ENCODE peak calls at places on chromosomes 1 and 21, in six cellular contexts. E, Q, D, O, B and L are unnamed samples.

GRCh38 chr1:204286841-204287387 is 72.8 kb downstream of the PLEKHA6 start:
- DNase-seq in Q (peak; percentile 58), D (no peak), O (peak; percentile 40), E (peak; percentile 52), B (peak; percentile 55), L (no peak)

GRCh38 chr1:1332774-1333480 is 1.8 kb downstream of the TAS1R3 start:
- DNase-seq in Q (no peak), D (no peak), O (no peak), B (no peak), E (no peak), L (no peak)

GRCh38 chr1:74733616-74734484 is 898 bp downstream of the TYW3 start:
- DNase-seq in D (peak; percentile 81), Q (peak; percentile 74), B (peak; percentile 29), E (peak; percentile 36), O (peak; percentile 42), L (peak; percentile 43)

GRCh38 chr1:96364576-96364975 is 357.0 kb upstream of the PTBP2 start:
- DNase-seq in Q (peak; percentile 73), D (no peak), B (no peak), E (no peak), O (no peak), L (no peak)

GRCh38 chr1:232137066-232137465 is 492.9 kb downstream of the SIPA1L2 start:
- DNase-seq in D (no peak), B (no peak), Q (no peak), E (no peak), O (no peak), L (no peak)

GRCh38 chr1:230807029-230807428 is 59.8 kb downstream of the CAPN9 start:
- DNase-seq in O (no peak), D (no peak), B (peak; percentile 50), Q (no peak), E (no peak), L (no peak)

GRCh38 chr1:151384584-151384983 is 12.1 kb upstream of the SELENBP1 start:
- DNase-seq in Q (no peak), B (no peak), O (no peak), D (no peak), E (no peak), L (no peak)

GRCh38 chr1:41850029-41850428 is 68.7 kb downstream of the HIVEP3 start:
- DNase-seq in B (no peak), E (peak; percentile 34), D (no peak), Q (no peak), O (no peak), L (no peak)

GRCh38 chr1:107883562-107883961 is 81.4 kb downstream of the VAV3 start:
- DNase-seq in D (peak; percentile 25), O (no peak), B (peak; percentile 8), E (no peak), Q (no peak), L (no peak)

GRCh38 chr1:218867941-218868656 is 305.6 kb upstream of the LYPLAL1 start:
- DNase-seq in E (no peak), Q (no peak), O (no peak), D (no peak), B (no peak), L (no peak)

GRCh38 chr1:206583461-206584264 is 28.6 kb downstream of the EIF2D start:
- DNase-seq in B (peak; percentile 56), E (peak; percentile 52), O (peak; percentile 79), Q (peak; percentile 73), D (peak; percentile 84), L (no peak)

GRCh38 chr21:17527240-17527639 is 14.4 kb downstream of the CXADR start:
- DNase-seq in O (peak; percentile 22), B (no peak), D (peak; percentile 78), E (no peak), Q (peak; percentile 48), L (no peak)

GRCh38 chr1:32464716-32465540 is at the start of gene ZBTB8B:
- DNase-seq in D (peak; percentile 63), Q (peak; percentile 43), B (peak; percentile 99), E (peak; percentile 93), O (peak; percentile 96), L (peak; percentile 26)

GRCh38 chr1:92291372-92291999 is 7.3 kb downstream of the GLMN start:
- DNase-seq in B (peak; percentile 43), Q (peak; percentile 72), E (peak; percentile 25), O (peak; percentile 20), D (peak; percentile 79), L (no peak)

GRCh38 chr1:247077768-247078314 is 770 bp downstream of the ZNF670 start:
- DNase-seq in D (no peak), E (no peak), B (no peak), Q (peak; percentile 13), O (no peak), L (no peak)

GRCh38 chr1:161958425-161958824 is 65.2 kb downstream of the OLFML2B start:
- DNase-seq in D (no peak), Q (no peak), O (no peak), B (no peak), E (no peak), L (no peak)

GRCh38 chr1:54940027-54940426 is 40.4 kb upstream of the TMEM61 start:
- DNase-seq in B (no peak), Q (peak; percentile 23), E (no peak), O (no peak), D (peak; percentile 53), L (no peak)

GRCh38 chr1:180912801-180913616 is at the start of gene KIAA1614:
- DNase-seq in O (peak; percentile 43), B (no peak), E (no peak), D (peak; percentile 53), Q (peak; percentile 45), L (peak; percentile 9)

GRCh38 chr1:55214903-55215193 is 316 bp downstream of the USP24 start:
- DNase-seq in B (no peak), D (peak; percentile 61), Q (peak; percentile 57), O (no peak), E (no peak), L (no peak)

GRCh38 chr1:235941852-235942624 is 75.3 kb upstream of the LYST start:
- DNase-seq in E (no peak), O (no peak), D (no peak), B (no peak), Q (peak; percentile 93), L (no peak)

GRCh38 chr21:42992943-42993712 is 18.8 kb downstream of the PKNOX1 start:
- DNase-seq in E (no peak), B (no peak), Q (no peak), D (peak; percentile 39), O (no peak), L (no peak)

GRCh38 chr1:158685068-158685467 is 1.4 kb downstream of the SPTA1 start:
- DNase-seq in B (no peak), O (no peak), E (no peak), Q (no peak), D (no peak), L (no peak)

GRCh38 chr1:203835476-203835875 is 25.9 kb upstream of the SNRPE start:
- DNase-seq in D (no peak), E (no peak), O (no peak), B (no peak), Q (no peak), L (no peak)

GRCh38 chr1:218330043-218330623 is 15.0 kb upstream of the TGFB2 start:
- DNase-seq in B (peak; percentile 19), D (peak; percentile 74), O (peak; percentile 57), Q (peak; percentile 55), E (no peak), L (no peak)

GRCh38 chr1:202684716-202685115 is 25.5 kb downstream of the SYT2 start:
- DNase-seq in E (no peak), O (no peak), Q (no peak), B (peak; percentile 9), D (no peak), L (no peak)

GRCh38 chr1:87869563-87869962 is 540.9 kb downstream of the LMO4 start:
- DNase-seq in B (no peak), E (no peak), Q (peak; percentile 77), O (peak; percentile 9), D (peak; percentile 13), L (peak; percentile 53)

GRCh38 chr1:237482777-237483176 is 407.9 kb downstream of the ZP4 start:
- DNase-seq in D (no peak), Q (no peak), E (no peak), B (no peak), O (no peak), L (no peak)

GRCh38 chr1:244833734-244834595 is 1.5 kb upstream of the COX20 start:
- DNase-seq in E (peak; percentile 58), O (peak; percentile 54), D (peak; percentile 82), Q (peak; percentile 81), B (peak; percentile 69), L (peak; percentile 25)

GRCh38 chr21:45199201-45199600 is 88.5 kb downstream of the POFUT2 start:
- DNase-seq in O (no peak), Q (no peak), D (no peak), B (no peak), E (no peak), L (no peak)

GRCh38 chr21:43341349-43342163 is 85.4 kb downstream of the SIK1 start:
- DNase-seq in D (no peak), E (no peak), Q (peak; percentile 67), O (no peak), B (no peak), L (no peak)

GRCh38 chr1:25898223-25899015 is 7.8 kb downstream of the STMN1 start:
- DNase-seq in D (no peak), O (no peak), B (no peak), Q (no peak), E (peak; percentile 19), L (no peak)

GRCh38 chr1:150516616-150517015 is 1.1 kb downstream of the FALEC start:
- DNase-seq in B (no peak), E (no peak), Q (peak; percentile 39), D (peak; percentile 25), O (no peak), L (no peak)

GRCh38 chr1:167679714-167680113 is 42.1 kb upstream of the MPZL1 start:
- DNase-seq in E (no peak), Q (no peak), O (no peak), B (no peak), D (no peak), L (no peak)

GRCh38 chr1:148333875-148334338 is 149.2 kb downstream of the PPIAL4G start:
- DNase-seq in E (no peak), D (no peak), O (no peak), Q (no peak), B (no peak), L (no peak)

GRCh38 chr1:25537148-25537831 is 6.1 kb upstream of the LDLRAP1 start:
- DNase-seq in D (no peak), E (no peak), O (no peak), Q (no peak), B (no peak), L (no peak)

GRCh38 chr21:41453761-41454160 is 27.7 kb downstream of the MX1 start:
- DNase-seq in O (no peak), D (no peak), B (no peak), Q (no peak), E (no peak), L (no peak)